ENCODE peak calls at places on chromosomes 7 and 10, in nine cellular contexts. One of them, this sample, is unnamed.

GRCh38 chr7:86645676-86646276 is 2.1 kb downstream of the GRM3 start:
- DNase-seq in colonic mucosa: no peak
- DNase-seq in sigmoid colon: no peak
- DNase-seq in CD8-positive, alpha-beta T cell: no peak
- DNase-seq in psoas muscle: no peak
- DNase-seq in OCI-LY7: no peak
- DNase-seq in tibial artery: no peak
- DNase-seq in CD4-positive, alpha-beta T cell: no peak
- DNase-seq in transverse colon: no peak
- DNase-seq in this sample: no peak

GRCh38 chr7:117259626-117260025 is 63.2 kb downstream of the WNT2 start:
- DNase-seq in CD8-positive, alpha-beta T cell: no peak
- DNase-seq in sigmoid colon: no peak
- DNase-seq in psoas muscle: no peak
- DNase-seq in transverse colon: no peak
- DNase-seq in colonic mucosa: no peak
- DNase-seq in OCI-LY7: no peak
- DNase-seq in CD4-positive, alpha-beta T cell: no peak
- DNase-seq in tibial artery: no peak
- DNase-seq in this sample: no peak

GRCh38 chr10:127600479-127600878 is 51.4 kb downstream of the NPS start:
- DNase-seq in tibial artery: no peak
- DNase-seq in psoas muscle: no peak
- DNase-seq in CD4-positive, alpha-beta T cell: no peak
- DNase-seq in sigmoid colon: no peak
- DNase-seq in colonic mucosa: no peak
- DNase-seq in transverse colon: no peak
- DNase-seq in OCI-LY7: no peak
- DNase-seq in CD8-positive, alpha-beta T cell: no peak
- DNase-seq in this sample: no peak

GRCh38 chr7:38394703-38395102 is 121.3 kb upstream of the TARP start:
- DNase-seq in sigmoid colon: no peak
- DNase-seq in colonic mucosa: no peak
- DNase-seq in psoas muscle: no peak
- DNase-seq in tibial artery: no peak
- DNase-seq in OCI-LY7: no peak
- DNase-seq in transverse colon: no peak
- DNase-seq in CD8-positive, alpha-beta T cell: no peak
- DNase-seq in CD4-positive, alpha-beta T cell: no peak
- DNase-seq in this sample: no peak

GRCh38 chr10:1462032-1462431 is 275.3 kb downstream of the ADARB2 start:
- DNase-seq in colonic mucosa: no peak
- DNase-seq in transverse colon: no peak
- DNase-seq in OCI-LY7: no peak
- DNase-seq in tibial artery: no peak
- DNase-seq in sigmoid colon: no peak
- DNase-seq in CD4-positive, alpha-beta T cell: no peak
- DNase-seq in psoas muscle: no peak
- DNase-seq in CD8-positive, alpha-beta T cell: no peak
- DNase-seq in this sample: no peak

GRCh38 chr10:6647811-6648526 is 67.9 kb upstream of the PRKCQ start:
- DNase-seq in CD4-positive, alpha-beta T cell: peak; percentile 46
- DNase-seq in colonic mucosa: peak; percentile 39
- DNase-seq in psoas muscle: no peak
- DNase-seq in CD8-positive, alpha-beta T cell: peak; percentile 75
- DNase-seq in tibial artery: no peak
- DNase-seq in OCI-LY7: peak; percentile 68
- DNase-seq in transverse colon: peak; percentile 39
- DNase-seq in sigmoid colon: no peak
- DNase-seq in this sample: peak; percentile 68

GRCh38 chr7:123625254-123625653 is 23.6 kb downstream of the ASB15 start:
- DNase-seq in OCI-LY7: no peak
- DNase-seq in CD4-positive, alpha-beta T cell: no peak
- DNase-seq in colonic mucosa: no peak
- DNase-seq in sigmoid colon: no peak
- DNase-seq in psoas muscle: no peak
- DNase-seq in CD8-positive, alpha-beta T cell: no peak
- DNase-seq in transverse colon: no peak
- DNase-seq in tibial artery: no peak
- DNase-seq in this sample: no peak

GRCh38 chr7:76409537-76409936 is at the start of gene SSC4D:
- DNase-seq in sigmoid colon: no peak
- DNase-seq in transverse colon: no peak
- DNase-seq in CD4-positive, alpha-beta T cell: no peak
- DNase-seq in tibial artery: no peak
- DNase-seq in OCI-LY7: no peak
- DNase-seq in colonic mucosa: no peak
- DNase-seq in psoas muscle: no peak
- DNase-seq in CD8-positive, alpha-beta T cell: no peak
- DNase-seq in this sample: no peak

DNA sequence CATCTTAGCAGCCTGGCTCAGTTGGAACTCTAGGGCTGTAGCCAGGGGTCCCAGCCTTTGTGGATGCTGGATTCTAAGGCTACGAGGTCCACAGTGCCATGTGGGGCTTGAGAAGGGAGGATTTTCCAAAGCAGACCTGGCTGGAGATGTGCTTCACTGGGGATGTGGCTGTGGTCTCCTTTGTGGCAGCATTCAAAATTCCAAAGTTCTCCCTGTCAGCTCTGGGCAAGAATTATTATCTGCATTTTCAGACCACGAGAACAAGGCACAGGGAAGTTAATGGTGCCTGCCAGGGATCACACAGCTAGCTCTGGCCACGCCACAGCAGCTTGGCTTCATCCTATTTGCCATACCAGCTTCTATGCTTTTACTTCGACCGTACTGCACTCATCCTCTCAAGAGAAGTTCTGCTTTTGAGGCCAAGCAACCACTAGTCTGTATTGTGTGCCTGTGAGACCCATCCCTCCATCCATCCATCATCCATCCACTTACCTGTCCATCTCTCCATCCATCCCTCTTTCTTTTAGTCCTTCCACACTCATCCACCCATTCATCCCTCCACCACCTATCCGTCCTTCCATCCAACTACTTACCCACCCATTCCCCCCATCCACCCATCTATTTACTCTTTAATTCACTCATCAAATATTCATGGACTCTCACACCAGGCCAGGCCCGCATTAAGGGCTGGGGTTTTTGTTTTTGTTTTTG is 71.5 kb downstream of the ZMIZ1 start:
- DNase-seq in sigmoid colon: no peak
- DNase-seq in colonic mucosa: no peak
- DNase-seq in transverse colon: no peak
- DNase-seq in CD8-positive, alpha-beta T cell: no peak
- DNase-seq in tibial artery: no peak
- DNase-seq in CD4-positive, alpha-beta T cell: no peak
- DNase-seq in OCI-LY7: no peak
- DNase-seq in psoas muscle: no peak
- DNase-seq in this sample: no peak
- H3K27ac ChIP-seq in sigmoid colon: peak overlapping the region; percentile 88
- H3K27ac ChIP-seq in colonic mucosa: peak overlapping the region; percentile 64
- H3K27ac ChIP-seq in transverse colon: peak overlapping the region; percentile 76
- H3K27ac ChIP-seq in CD8-positive, alpha-beta T cell: no peak overlapping the region
- H3K27ac ChIP-seq in tibial artery: peak overlapping the region; percentile 68
- H3K27ac ChIP-seq in CD4-positive, alpha-beta T cell: no peak overlapping the region
- H3K27ac ChIP-seq in OCI-LY7: no peak overlapping the region
- H3K27ac ChIP-seq in psoas muscle: peak overlapping the region; percentile 73
- H3K27ac ChIP-seq in this sample: no peak overlapping the region

GRCh38 chr10:122124808-122125207 is 135.8 kb downstream of the TACC2 start:
- DNase-seq in CD8-positive, alpha-beta T cell: no peak
- DNase-seq in CD4-positive, alpha-beta T cell: no peak
- DNase-seq in psoas muscle: no peak
- DNase-seq in colonic mucosa: no peak
- DNase-seq in tibial artery: no peak
- DNase-seq in transverse colon: no peak
- DNase-seq in sigmoid colon: no peak
- DNase-seq in OCI-LY7: no peak
- DNase-seq in this sample: no peak

GRCh38 chr10:122126763-122127659 is 138.0 kb downstream of the TACC2 start:
- DNase-seq in OCI-LY7: no peak
- DNase-seq in colonic mucosa: no peak
- DNase-seq in transverse colon: no peak
- DNase-seq in sigmoid colon: peak; percentile 83
- DNase-seq in CD4-positive, alpha-beta T cell: no peak
- DNase-seq in CD8-positive, alpha-beta T cell: no peak
- DNase-seq in psoas muscle: no peak
- DNase-seq in tibial artery: peak; percentile 53
- DNase-seq in this sample: no peak

GRCh38 chr10:122130474-122131110 is 140.5 kb upstream of the BTBD16 start:
- DNase-seq in sigmoid colon: no peak
- DNase-seq in tibial artery: no peak
- DNase-seq in CD4-positive, alpha-beta T cell: no peak
- DNase-seq in CD8-positive, alpha-beta T cell: no peak
- DNase-seq in OCI-LY7: no peak
- DNase-seq in transverse colon: no peak
- DNase-seq in psoas muscle: no peak
- DNase-seq in colonic mucosa: no peak
- DNase-seq in this sample: no peak

GRCh38 chr10:122128357-122128756 is 139.4 kb downstream of the TACC2 start:
- DNase-seq in CD8-positive, alpha-beta T cell: no peak
- DNase-seq in sigmoid colon: peak; percentile 94
- DNase-seq in CD4-positive, alpha-beta T cell: no peak
- DNase-seq in transverse colon: peak; percentile 52
- DNase-seq in colonic mucosa: no peak
- DNase-seq in OCI-LY7: no peak
- DNase-seq in tibial artery: peak; percentile 78
- DNase-seq in psoas muscle: peak; percentile 76
- DNase-seq in this sample: no peak

GRCh38 chr10:122127943-122128342 is 139.0 kb downstream of the TACC2 start:
- DNase-seq in CD4-positive, alpha-beta T cell: no peak
- DNase-seq in colonic mucosa: no peak
- DNase-seq in psoas muscle: peak; percentile 39
- DNase-seq in transverse colon: no peak
- DNase-seq in sigmoid colon: no peak
- DNase-seq in OCI-LY7: no peak
- DNase-seq in CD8-positive, alpha-beta T cell: no peak
- DNase-seq in tibial artery: peak; percentile 50
- DNase-seq in this sample: no peak
- TF ChIP-seq CTCF in CD4-positive, alpha-beta T cell: no peak
- TF ChIP-seq CTCF in colonic mucosa: no peak
- TF ChIP-seq CTCF in psoas muscle: no peak
- TF ChIP-seq CTCF in transverse colon: no peak
- TF ChIP-seq CTCF in sigmoid colon: no peak
- TF ChIP-seq CTCF in OCI-LY7: no peak
- TF ChIP-seq CTCF in CD8-positive, alpha-beta T cell: no peak
- TF ChIP-seq CTCF in tibial artery: no peak
- TF ChIP-seq CTCF in this sample: no peak

DNA sequence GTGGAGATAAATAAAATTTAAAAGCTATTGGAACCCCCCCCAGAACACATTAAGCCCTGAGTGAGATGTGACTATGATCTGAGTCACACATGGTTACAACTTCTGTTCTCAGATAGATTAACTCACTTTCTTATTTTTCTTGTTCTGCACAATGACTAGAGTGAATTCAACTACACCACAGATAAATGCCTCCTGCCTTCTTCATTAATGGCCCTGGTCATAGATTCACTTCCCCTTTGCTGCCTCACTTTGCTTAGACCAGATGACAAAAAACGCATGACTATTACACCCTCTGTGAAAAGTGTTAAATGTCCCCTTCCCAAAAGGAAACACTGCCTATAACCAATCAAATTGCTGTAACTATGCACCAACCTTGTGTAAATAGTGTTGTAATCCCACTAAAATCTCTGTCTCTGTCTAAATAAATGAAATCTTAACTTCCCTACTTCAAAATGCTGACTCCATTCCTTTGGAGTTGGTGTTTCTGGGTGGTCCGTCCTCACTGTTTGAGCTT is 49.4 kb downstream of the AKR1D1 start:
- DNase-seq in CD8-positive, alpha-beta T cell: no peak
- DNase-seq in transverse colon: no peak
- DNase-seq in CD4-positive, alpha-beta T cell: no peak
- DNase-seq in OCI-LY7: no peak
- DNase-seq in tibial artery: no peak
- DNase-seq in psoas muscle: no peak
- DNase-seq in colonic mucosa: no peak
- DNase-seq in sigmoid colon: no peak
- DNase-seq in this sample: no peak
- H3K27ac ChIP-seq in CD8-positive, alpha-beta T cell: no peak overlapping the region
- H3K27ac ChIP-seq in transverse colon: peak overlapping the region; percentile 29
- H3K27ac ChIP-seq in CD4-positive, alpha-beta T cell: no peak overlapping the region
- H3K27ac ChIP-seq in OCI-LY7: no peak overlapping the region
- H3K27ac ChIP-seq in tibial artery: no peak overlapping the region
- H3K27ac ChIP-seq in psoas muscle: no peak overlapping the region
- H3K27ac ChIP-seq in colonic mucosa: no peak overlapping the region
- H3K27ac ChIP-seq in sigmoid colon: no peak overlapping the region
- H3K27ac ChIP-seq in this sample: no peak overlapping the region

GRCh38 chr7:44445986-44446671 is 44.3 kb downstream of the NUDCD3 start:
- DNase-seq in sigmoid colon: no peak
- DNase-seq in psoas muscle: no peak
- DNase-seq in OCI-LY7: no peak
- DNase-seq in CD8-positive, alpha-beta T cell: no peak
- DNase-seq in tibial artery: no peak
- DNase-seq in transverse colon: no peak
- DNase-seq in CD4-positive, alpha-beta T cell: no peak
- DNase-seq in colonic mucosa: no peak
- DNase-seq in this sample: peak; percentile 32

GRCh38 chr7:44438851-44439250 is 51.6 kb downstream of the NUDCD3 start:
- DNase-seq in transverse colon: no peak
- DNase-seq in CD8-positive, alpha-beta T cell: no peak
- DNase-seq in sigmoid colon: no peak
- DNase-seq in psoas muscle: no peak
- DNase-seq in tibial artery: no peak
- DNase-seq in CD4-positive, alpha-beta T cell: no peak
- DNase-seq in colonic mucosa: no peak
- DNase-seq in OCI-LY7: no peak
- DNase-seq in this sample: no peak

GRCh38 chr7:44439933-44440332 is 50.5 kb downstream of the NUDCD3 start:
- DNase-seq in CD8-positive, alpha-beta T cell: no peak
- DNase-seq in CD4-positive, alpha-beta T cell: no peak
- DNase-seq in colonic mucosa: no peak
- DNase-seq in tibial artery: no peak
- DNase-seq in sigmoid colon: no peak
- DNase-seq in psoas muscle: no peak
- DNase-seq in transverse colon: no peak
- DNase-seq in OCI-LY7: no peak
- DNase-seq in this sample: no peak

GRCh38 chr7:44441079-44441478 is 49.4 kb downstream of the NUDCD3 start:
- DNase-seq in CD8-positive, alpha-beta T cell: no peak
- DNase-seq in psoas muscle: no peak
- DNase-seq in sigmoid colon: no peak
- DNase-seq in tibial artery: no peak
- DNase-seq in OCI-LY7: no peak
- DNase-seq in colonic mucosa: no peak
- DNase-seq in transverse colon: no peak
- DNase-seq in CD4-positive, alpha-beta T cell: no peak
- DNase-seq in this sample: no peak

DNA sequence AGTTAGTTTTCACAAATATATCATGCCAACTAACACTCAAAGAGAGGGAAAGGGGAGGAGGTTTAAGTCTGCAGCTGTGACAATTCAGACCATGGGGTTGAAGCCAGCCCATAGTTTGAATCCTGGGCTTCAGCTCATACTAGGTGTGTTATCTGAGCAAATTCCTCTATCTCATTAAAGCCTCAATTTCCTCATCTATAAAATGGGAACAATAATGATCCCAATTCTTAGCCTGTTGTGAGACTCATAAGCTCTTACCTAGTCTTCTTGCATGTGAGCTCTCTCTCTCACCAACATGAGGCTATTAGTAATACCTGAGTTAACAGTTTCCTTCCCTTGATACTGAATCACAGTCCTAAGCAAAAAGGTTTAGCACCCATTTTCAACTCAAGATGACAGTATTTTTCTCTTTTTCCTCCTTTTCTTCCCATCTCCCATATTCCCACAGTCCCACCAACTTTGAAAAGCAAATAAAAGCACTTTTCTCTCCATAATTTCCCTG is 49.8 kb downstream of the NUDCD3 start:
- DNase-seq in colonic mucosa: no peak
- DNase-seq in tibial artery: no peak
- DNase-seq in CD4-positive, alpha-beta T cell: no peak
- DNase-seq in psoas muscle: no peak
- DNase-seq in OCI-LY7: no peak
- DNase-seq in sigmoid colon: no peak
- DNase-seq in transverse colon: no peak
- DNase-seq in CD8-positive, alpha-beta T cell: no peak
- DNase-seq in this sample: no peak
- TF ChIP-seq CTCF in colonic mucosa: no peak
- TF ChIP-seq CTCF in tibial artery: no peak
- TF ChIP-seq CTCF in CD4-positive, alpha-beta T cell: no peak
- TF ChIP-seq CTCF in psoas muscle: no peak
- TF ChIP-seq CTCF in OCI-LY7: no peak
- TF ChIP-seq CTCF in sigmoid colon: no peak
- TF ChIP-seq CTCF in transverse colon: no peak
- TF ChIP-seq CTCF in CD8-positive, alpha-beta T cell: no peak
- TF ChIP-seq CTCF in this sample: no peak